ENCODE peak calls at places on chromosomes 7 and 10, in four cellular contexts. D is BJ, E is neural progenitor cell, K is A673. Q is an unnamed sample.

GRCh38 chr7:7226407-7226806 is 44.1 kb downstream of the C1GALT1 start:
- DNase-seq in D (no peak), E (no peak), K (no peak), Q (no peak)

GRCh38 chr10:133520193-133520738 is 6.9 kb upstream of the CYP2E1 start:
- DNase-seq in D (peak; percentile 10), E (peak; percentile 32), K (peak; percentile 85), Q (peak; percentile 79)

GRCh38 chr7:65239707-65240352 is 133.8 kb upstream of the ZNF92 start:
- DNase-seq in D (no peak), E (peak; percentile 82), K (peak; percentile 22), Q (peak; percentile 93)

GRCh38 chr7:131104611-131105293 is 222.9 kb upstream of the MKLN1 start:
- DNase-seq in D (no peak), E (no peak), K (no peak), Q (no peak)

GRCh38 chr10:97601268-97602215 is 12.0 kb downstream of the C10orf62 start:
- DNase-seq in D (no peak), E (no peak), K (no peak), Q (no peak)

GRCh38 chr7:46630031-46630430 is 709.0 kb upstream of the IGFBP3 start:
- DNase-seq in D (peak; percentile 44), E (no peak), K (no peak), Q (no peak)

GRCh38 chr10:73937333-73938020 is 26.5 kb downstream of the PLAU start:
- DNase-seq in D (no peak), E (no peak), K (no peak), Q (no peak)

GRCh38 chr10:48792687-48793096 is 108.0 kb downstream of the WDFY4 start:
- DNase-seq in D (peak; percentile 41), E (no peak), K (no peak), Q (no peak)

GRCh38 chr7:101232141-101232821 is 5.3 kb downstream of the CLDN15 start:
- DNase-seq in D (no peak), E (peak; percentile 57), K (no peak), Q (no peak)

GRCh38 chr7:21044384-21044783 is 257.7 kb upstream of the SP8 start:
- DNase-seq in D (no peak), E (no peak), K (no peak), Q (no peak)

GRCh38 chr7:341841-342638 is 52.1 kb downstream of the FOXL3 start:
- DNase-seq in D (no peak), E (no peak), K (no peak), Q (no peak)

GRCh38 chr7:27219821-27220220 is 19.9 kb upstream of the HOXA13 start:
- DNase-seq in D (no peak), E (no peak), K (no peak), Q (no peak)

GRCh38 chr7:42174391-42174848 is 62.6 kb downstream of the GLI3 start:
- DNase-seq in D (no peak), E (no peak), K (no peak), Q (no peak)

GRCh38 chr7:28068811-28069216 is 111.8 kb downstream of the JAZF1 start:
- DNase-seq in D (no peak), E (no peak), K (no peak), Q (no peak)

GRCh38 chr7:103988468-103989199 is 824 bp downstream of the RELN start:
- DNase-seq in D (no peak), E (peak; percentile 24), K (peak; percentile 11), Q (no peak)

GRCh38 chr7:104096683-104097082 is 107.2 kb upstream of the RELN start:
- DNase-seq in D (no peak), E (peak; percentile 9), K (peak; percentile 54), Q (peak; percentile 29)

GRCh38 chr10:77087406-77087805 is 550.2 kb downstream of the KCNMA1 start:
- DNase-seq in D (no peak), E (no peak), K (no peak), Q (no peak)

GRCh38 chr7:24975647-24976260 is 4.2 kb downstream of the OSBPL3 start:
- DNase-seq in D (no peak), E (no peak), K (no peak), Q (no peak)

GRCh38 chr10:80281784-80282505 is 7.5 kb downstream of the MAT1A start:
- DNase-seq in D (no peak), E (no peak), K (no peak), Q (no peak)

GRCh38 chr7:100100420-100101015 is 679 bp downstream of the MCM7 start:
- DNase-seq in D (peak; percentile 80), E (peak; percentile 97), K (peak; percentile 97), Q (peak; percentile 93)

GRCh38 chr7:101625076-101625914 is 3.8 kb downstream of the MYL10 start:
- DNase-seq in D (no peak), E (peak; percentile 56), K (peak; percentile 79), Q (no peak)

GRCh38 chr10:77738496-77739158 is 101.0 kb upstream of the KCNMA1 start:
- DNase-seq in D (no peak), E (no peak), K (no peak), Q (no peak)

GRCh38 chr10:99346247-99346646 is 17.1 kb downstream of the CNNM1 start:
- DNase-seq in D (peak; percentile 72), E (no peak), K (no peak), Q (no peak)

GRCh38 chr7:111919690-111920179 is 286.5 kb downstream of the DOCK4 start:
- DNase-seq in D (no peak), E (no peak), K (no peak), Q (no peak)

GRCh38 chr10:30158325-30158960 is 99.1 kb upstream of the JCAD start:
- DNase-seq in D (no peak), E (no peak), K (no peak), Q (no peak)

GRCh38 chr10:20105931-20106330 is 289.7 kb downstream of the PLXDC2 start:
- DNase-seq in D (peak; percentile 12), E (no peak), K (no peak), Q (no peak)

DNA sequence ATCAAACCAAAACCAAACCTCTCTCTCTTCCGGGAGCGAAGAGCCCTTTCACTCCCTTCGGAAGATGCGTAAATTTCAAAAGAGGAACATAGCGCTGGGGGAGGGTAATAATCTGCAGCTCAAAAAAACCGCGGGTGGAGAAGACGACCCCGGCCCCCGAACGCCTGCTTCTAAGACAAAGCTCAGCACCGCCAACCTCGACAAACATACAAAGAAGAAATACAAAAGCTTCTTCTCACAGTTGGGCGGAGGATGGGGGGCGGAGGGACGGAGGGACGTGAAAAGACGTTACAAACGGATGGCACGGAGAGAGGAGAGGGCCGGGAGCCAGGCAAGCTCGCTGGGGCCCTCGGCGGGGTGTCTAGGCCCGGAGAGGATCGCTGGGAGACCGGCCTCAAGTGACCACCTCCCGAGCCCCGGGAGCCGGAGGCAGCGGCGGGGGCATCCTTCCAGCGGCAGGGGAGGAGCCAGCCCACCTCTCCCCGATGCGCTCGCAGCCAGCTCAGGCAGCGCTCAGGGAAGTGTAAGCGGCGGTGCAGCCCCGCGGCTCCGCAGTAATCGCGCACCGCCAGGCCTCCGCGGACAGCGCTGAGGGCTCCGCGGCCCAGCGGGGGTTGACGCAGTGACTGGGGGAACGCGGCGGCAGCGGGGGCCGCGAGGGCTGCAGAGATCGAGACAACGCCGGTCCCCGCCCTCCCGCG is 794 bp downstream of the MKRN1 start:
- DNase-seq in D (no peak), E (peak; percentile 86), K (peak; percentile 54), Q (peak; percentile 46)
- H3K4me3 ChIP-seq in D (peak overlapping the region; percentile 98), E (peak overlapping the region; percentile 85), K (peak overlapping the region; percentile 99), Q (peak overlapping the region; percentile 64)

GRCh38 chr7:37514520-37514919 is 65.9 kb upstream of the ELMO1 start:
- DNase-seq in D (no peak), E (no peak), K (no peak), Q (no peak)
- TF ChIP-seq CTCF in D (no peak), E (no peak), K (no peak), Q (no peak)

DNA sequence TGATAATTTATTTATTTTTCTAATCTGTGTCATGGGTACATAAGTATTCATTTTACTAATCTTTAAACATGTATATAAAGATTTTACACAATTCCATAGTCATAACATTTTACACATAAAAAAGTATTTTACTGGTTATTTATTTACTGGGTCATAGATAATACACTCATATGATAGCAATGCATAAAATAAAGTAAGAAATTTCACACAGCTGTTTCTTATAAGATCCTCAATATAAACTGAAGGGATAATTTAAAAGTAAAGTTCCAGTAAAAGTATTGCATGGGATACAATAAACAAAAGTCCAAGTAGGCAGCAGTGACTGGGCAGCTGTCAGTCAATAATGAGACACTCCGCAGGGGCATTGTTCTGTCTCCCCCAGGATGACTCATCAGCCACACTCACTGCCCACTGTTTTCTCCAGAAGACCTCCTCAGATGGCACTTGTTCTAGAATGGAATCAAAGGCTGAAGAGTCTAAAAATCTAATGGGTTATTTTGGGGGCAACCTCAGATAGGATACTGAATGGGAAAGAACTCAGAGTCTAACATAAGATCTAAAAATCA is 32.7 kb downstream of the DPY19L1 start:
- DNase-seq in D (no peak), E (peak; percentile 33), K (peak; percentile 54), Q (no peak)
- H3K4me3 ChIP-seq in D (no peak overlapping the region), E (no peak overlapping the region), K (no peak overlapping the region), Q (no peak overlapping the region)

GRCh38 chr7:142562688-142563087 is 186.6 kb upstream of the PRSS1 start:
- DNase-seq in D (no peak), E (no peak), K (no peak), Q (no peak)

GRCh38 chr7:142560166-142560565 is 189.1 kb upstream of the PRSS1 start:
- DNase-seq in D (no peak), E (no peak), K (no peak), Q (no peak)

GRCh38 chr7:142556745-142557144 is 192.5 kb upstream of the PRSS1 start:
- DNase-seq in D (peak; percentile 97), E (no peak), K (peak; percentile 40), Q (no peak)

GRCh38 chr7:142554555-142555532 is 194.4 kb upstream of the PRSS1 start:
- DNase-seq in D (no peak), E (no peak), K (no peak), Q (no peak)

GRCh38 chr7:142557971-142558582 is 191.2 kb upstream of the PRSS1 start:
- DNase-seq in D (no peak), E (peak; percentile 70), K (peak; percentile 64), Q (peak; percentile 72)
- TF ChIP-seq CTCF in D (peak; percentile 78), E (peak; percentile 86), K (peak; percentile 83), Q (peak; percentile 86)

GRCh38 chr7:106031271-106032029 is 68.4 kb downstream of the CDHR3 start:
- DNase-seq in D (no peak), E (no peak), K (peak; percentile 96), Q (no peak)
- H3K4me3 ChIP-seq in D (no peak overlapping the region), E (no peak overlapping the region), K (no peak overlapping the region), Q (no peak overlapping the region)

GRCh38 chr7:94529516-94529915 is 19.9 kb downstream of the CASD1 start:
- DNase-seq in D (no peak), E (peak; percentile 28), K (peak; percentile 15), Q (no peak)
- TF ChIP-seq CTCF in D (no peak), E (no peak), K (no peak), Q (no peak)

GRCh38 chr10:46282460-46283216 is 4.2 kb upstream of the ANTXRL start:
- DNase-seq in D (peak; percentile 33), E (peak; percentile 70), K (peak; percentile 35), Q (peak; percentile 91)
- H3K4me3 ChIP-seq in D (peak overlapping the region; percentile 41), E (peak overlapping the region; percentile 43), K (peak overlapping the region; percentile 33), Q (peak overlapping the region; percentile 55)

GRCh38 chr10:105793071-105793470 is 1152.0 kb downstream of the SORCS3 start:
- DNase-seq in D (no peak), E (no peak), K (no peak), Q (no peak)

GRCh38 chr10:105800626-105801025 is 1159.5 kb downstream of the SORCS3 start:
- DNase-seq in D (no peak), E (peak; percentile 58), K (peak; percentile 98), Q (peak; percentile 21)

GRCh38 chr10:105803206-105803605 is 1162.1 kb downstream of the SORCS3 start:
- DNase-seq in D (no peak), E (no peak), K (no peak), Q (no peak)

GRCh38 chr10:105797234-105797890 is 1156.3 kb downstream of the SORCS3 start:
- DNase-seq in D (no peak), E (peak; percentile 54), K (peak; percentile 81), Q (no peak)
- TF ChIP-seq CTCF in D (peak; percentile 18), E (peak; percentile 76), K (peak; percentile 86), Q (peak; percentile 55)

Q was measured in WERI-Rb-1.